ENCODE peak calls at places on chromosomes 13 and 19, in seven cellular contexts. O is epithelial cell of esophagus, V is osteocyte, H is foreskin fibroblast, R is mesothelial cell of epicardium, L is colonic mucosa, K is kidney epithelial cell. W is an unnamed sample.
A peak's percentile ranks its signal among the peaks of the same experiment; 100 is the strongest.

GRCh38 chr19:359653-359925 is 15.0 kb upstream of the MIER2 start:
- DNase-seq in H (no peak), K (no peak), L (no peak), V (no peak), R (no peak), O (no peak), W (no peak)

GRCh38 chr13:113089693-113090414 is 15.7 kb upstream of the F7 start:
- DNase-seq in R (no peak), V (no peak), O (no peak), K (no peak), L (no peak), H (no peak), W (no peak)

GRCh38 chr19:7699422-7700127 is 2.4 kb downstream of the FCER2 start:
- DNase-seq in K (no peak), O (peak; percentile 61), V (no peak), R (no peak), H (no peak), L (no peak), W (no peak)

GRCh38 chr19:29245221-29245620 is 32.3 kb upstream of the UQCRFS1 start:
- DNase-seq in H (no peak), K (no peak), R (no peak), O (no peak), L (no peak), V (no peak), W (no peak)

GRCh38 chr19:34838248-34838647 is 65.2 kb upstream of the ZNF599 start:
- DNase-seq in O (peak; percentile 29), H (no peak), K (no peak), R (no peak), V (peak; percentile 56), L (no peak), W (no peak)

GRCh38 chr19:8208710-8209110 is 460 bp upstream of the CERS4 start:
- DNase-seq in V (no peak), R (peak; percentile 75), K (no peak), L (peak; percentile 66), H (no peak), O (no peak), W (no peak)

GRCh38 chr19:11422163-11423068 is 3.3 kb upstream of the RGL3 start:
- DNase-seq in O (peak; percentile 94), L (peak; percentile 90), K (peak; percentile 21), V (no peak), R (no peak), H (peak; percentile 55), W (no peak)

GRCh38 chr19:18029617-18030338 is 21.8 kb downstream of the ARRDC2 start:
- DNase-seq in V (no peak), H (no peak), L (peak; percentile 69), K (no peak), O (peak; percentile 50), R (no peak), W (no peak)

GRCh38 chr13:30341815-30342570 is 34.6 kb upstream of the KATNAL1 start:
- DNase-seq in K (peak; percentile 37), O (peak; percentile 95), V (peak; percentile 86), L (peak; percentile 62), H (peak; percentile 94), R (peak; percentile 31), W (peak; percentile 94)

GRCh38 chr19:35264281-35265125 is 4.3 kb upstream of the USF2 start:
- DNase-seq in R (no peak), L (no peak), K (no peak), V (peak; percentile 63), O (no peak), H (no peak), W (no peak)

GRCh38 chr19:35549174-35549788 is 3.9 kb downstream of the TMEM147 start:
- DNase-seq in L (peak; percentile 68), H (peak; percentile 37), V (no peak), K (no peak), O (peak; percentile 79), R (no peak), W (peak; percentile 59)

GRCh38 chr13:24683370-24683769 is 3.2 kb downstream of the ATP12A start:
- DNase-seq in V (no peak), L (no peak), H (no peak), K (no peak), R (no peak), O (no peak), W (no peak)

GRCh38 chr19:808176-808741 is 11.0 kb downstream of the PTBP1 start:
- DNase-seq in V (no peak), R (no peak), K (no peak), H (no peak), O (no peak), L (no peak), W (no peak)

DNA sequence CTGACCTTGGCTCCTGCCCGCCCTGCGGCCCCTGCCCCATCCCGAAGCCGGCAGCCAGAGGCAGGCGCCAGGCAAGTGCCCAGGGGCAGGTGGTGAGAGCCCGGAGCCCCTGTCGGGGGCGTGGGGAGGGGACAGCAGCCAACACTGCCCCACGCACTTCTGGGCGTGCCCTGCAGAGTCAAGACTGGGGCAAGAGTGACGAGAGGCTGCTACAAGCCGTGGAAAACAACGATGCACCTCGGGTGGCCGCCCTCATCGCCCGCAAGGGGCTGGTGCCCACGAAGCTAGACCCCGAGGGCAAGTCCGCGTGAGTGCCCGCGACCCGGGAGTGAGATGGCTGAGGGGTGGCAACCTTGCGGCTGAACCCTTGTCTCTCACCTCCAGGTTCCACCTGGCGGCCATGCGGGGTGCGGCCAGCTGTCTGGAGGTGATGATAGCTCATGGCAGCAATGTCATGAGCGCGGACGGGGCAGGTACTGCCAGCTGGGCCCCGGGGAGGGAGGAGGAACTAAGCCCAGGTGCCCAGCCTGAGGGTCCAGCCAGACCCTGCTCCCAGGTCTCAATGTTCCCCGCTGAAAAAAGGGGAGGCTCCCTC is 17.3 kb downstream of the ANKRD24 start:
- DNase-seq in H (no peak), R (no peak), L (no peak), V (no peak), K (no peak), O (no peak), W (no peak)
- TF ChIP-seq CTCF in H (no peak), R (peak; percentile 28), L (no peak), V (no peak), K (no peak), O (no peak), W (no peak)

DNA sequence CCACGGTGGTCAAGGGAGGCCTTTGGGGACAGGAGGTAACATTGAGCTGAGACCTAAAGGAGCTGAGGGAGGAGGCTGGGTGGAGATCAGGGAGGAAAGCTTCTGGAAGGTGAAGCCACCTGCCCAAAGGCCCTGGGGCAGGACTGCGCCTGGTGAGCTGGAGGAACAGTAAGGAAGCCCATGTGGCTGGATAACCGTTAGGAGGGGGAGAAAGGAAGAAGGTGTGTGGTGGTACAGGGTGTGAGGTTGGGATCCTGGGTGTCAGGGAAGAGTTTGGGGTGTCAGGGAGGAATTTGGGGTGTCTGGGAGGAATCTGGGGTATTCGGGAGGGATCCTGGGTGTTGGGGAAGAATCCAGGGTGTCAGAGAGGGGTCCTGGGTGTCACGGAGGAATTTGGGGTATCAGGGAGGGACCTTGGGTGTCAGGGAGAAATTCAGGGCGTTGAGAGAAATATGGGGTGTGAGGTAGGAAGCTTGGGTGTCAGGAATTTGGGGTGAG is 695 bp downstream of the TICAM1 start:
- DNase-seq in H (no peak), V (no peak), O (peak; percentile 39), K (no peak), R (no peak), L (peak; percentile 45), W (no peak)
- TF ChIP-seq CTCF in H (no peak), V (no peak), O (no peak), K (no peak), R (no peak), L (no peak), W (no peak)

DNA sequence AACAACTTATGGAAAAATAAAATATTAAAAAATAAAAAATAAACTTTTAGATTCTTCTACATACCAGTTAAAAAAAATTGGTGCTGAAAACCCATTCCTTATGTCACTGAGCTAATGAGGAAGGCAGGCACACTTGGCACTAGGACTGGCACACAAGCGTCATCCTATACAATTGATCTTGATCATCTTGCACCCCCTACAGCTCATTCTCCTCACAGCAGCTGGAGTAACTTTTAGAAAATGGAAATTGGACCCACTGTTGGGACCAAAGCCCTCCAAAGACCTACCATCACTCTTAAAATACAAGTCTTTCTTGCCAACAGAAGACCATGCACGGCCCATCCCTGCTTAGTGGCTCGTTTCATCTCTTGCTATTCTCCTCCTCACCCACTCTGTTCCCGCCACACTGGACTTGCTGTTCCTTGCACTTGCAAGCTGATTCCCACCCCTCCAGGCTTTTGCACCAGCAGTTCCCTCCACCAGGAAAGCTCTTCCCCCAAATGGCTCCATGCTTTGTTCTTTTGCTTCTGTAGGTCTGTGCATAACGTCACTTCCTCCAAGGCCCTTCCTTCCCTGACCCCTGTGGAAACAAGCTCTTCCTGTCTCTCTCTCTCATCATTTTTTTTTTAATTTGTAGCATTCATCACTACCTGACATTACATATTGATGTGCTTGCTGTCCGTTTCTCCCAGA is 11.6 kb downstream of the CTU1 start:
- DNase-seq in H (no peak), V (no peak), R (no peak), L (no peak), K (no peak), O (no peak), W (no peak)
- TF ChIP-seq CTCF in H (peak; percentile 11), V (peak; percentile 12), R (no peak), L (no peak), K (peak; percentile 17), O (peak; percentile 49), W (peak; percentile 26)

DNA sequence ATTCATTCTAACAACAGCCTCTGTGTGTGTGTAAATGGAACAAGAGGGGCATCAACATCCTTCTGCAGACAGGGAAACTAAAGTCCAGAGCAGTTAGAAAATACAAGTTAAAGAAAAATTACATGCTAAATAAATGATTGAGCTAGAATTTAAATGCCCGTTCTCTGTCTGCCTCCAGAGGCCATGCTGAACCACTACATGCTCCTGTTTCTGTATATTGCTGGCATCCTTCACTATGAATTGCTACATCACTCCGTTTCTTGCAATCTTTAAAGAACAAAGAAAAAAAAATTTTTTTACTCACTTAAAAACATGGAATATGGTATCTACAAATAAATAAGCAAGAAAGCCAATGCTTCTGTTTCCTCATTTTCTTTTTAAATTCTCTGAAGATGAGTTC is 47.9 kb downstream of the DCT start:
- DNase-seq in K (no peak), L (no peak), R (no peak), H (no peak), O (no peak), V (no peak), W (no peak)
- TF ChIP-seq CTCF in K (no peak), L (no peak), R (no peak), H (no peak), O (no peak), V (peak; percentile 22), W (peak; percentile 5)

GRCh38 chr13:51765142-51765515 is 38.8 kb downstream of the DHRS12 start:
- DNase-seq in H (no peak), R (no peak), V (no peak), L (no peak), O (no peak), K (no peak), W (no peak)

GRCh38 chr13:51769455-51770127 is 34.4 kb downstream of the DHRS12 start:
- DNase-seq in L (no peak), H (no peak), R (no peak), K (no peak), V (peak; percentile 57), O (no peak), W (no peak)

GRCh38 chr13:51768378-51768921 is 35.5 kb downstream of the DHRS12 start:
- DNase-seq in H (no peak), O (no peak), K (no peak), V (peak; percentile 74), L (no peak), R (no peak), W (no peak)

GRCh38 chr13:51768976-51769375 is 35.0 kb downstream of the DHRS12 start:
- DNase-seq in K (no peak), V (peak; percentile 78), L (no peak), R (no peak), H (no peak), O (no peak), W (no peak)

GRCh38 chr13:51767100-51767499 is 36.9 kb downstream of the DHRS12 start:
- DNase-seq in K (no peak), L (no peak), O (no peak), H (no peak), V (peak; percentile 65), R (no peak), W (no peak)
- TF ChIP-seq CTCF in K (no peak), L (no peak), O (peak; percentile 18), H (no peak), V (no peak), R (no peak), W (peak; percentile 13)

W was measured in astrocyte of the spinal cord.